ENCODE peak calls at places on chromosome 21, in seven cellular contexts. T, B, A, G, W, Y and R are unnamed samples.

GRCh38 chr21:45439901-45440461 is 35.0 kb downstream of the COL18A1 start:
- DNase-seq in W (no peak), A (no peak), B (no peak), Y (no peak), T (no peak), G (no peak), R (no peak)

GRCh38 chr21:34914239-34914638 is 134.9 kb downstream of the RUNX1 start:
- DNase-seq in A (no peak), B (no peak), W (no peak), T (peak; percentile 60), Y (no peak), G (no peak), R (no peak)

GRCh38 chr21:25942145-25942544 is 207.4 kb downstream of the GABPA start:
- DNase-seq in A (no peak), G (peak; percentile 41), T (no peak), Y (no peak), W (no peak), B (no peak), R (no peak)

GRCh38 chr21:44681861-44682579 is at the start of gene KRTAP12-1:
- DNase-seq in W (no peak), B (no peak), G (no peak), Y (no peak), T (no peak), A (no peak), R (no peak)

GRCh38 chr21:14609274-14609673 is 63.2 kb upstream of the SAMSN1 start:
- DNase-seq in G (no peak), A (no peak), B (no peak), T (no peak), Y (no peak), W (no peak), R (no peak)

GRCh38 chr21:34878501-34878900 is 170.6 kb downstream of the RUNX1 start:
- DNase-seq in T (no peak), Y (no peak), B (no peak), W (peak; percentile 81), A (no peak), G (no peak), R (no peak)

GRCh38 chr21:16088121-16088520 is 358.3 kb downstream of the USP25 start:
- DNase-seq in B (no peak), A (no peak), Y (no peak), T (no peak), G (no peak), W (no peak), R (no peak)

GRCh38 chr21:45844181-45844580 is 137.4 kb upstream of the COL6A1 start:
- DNase-seq in Y (no peak), B (no peak), G (no peak), T (no peak), W (no peak), A (no peak), R (no peak)

GRCh38 chr21:46088189-46088588 is 9.7 kb upstream of the COL6A2 start:
- DNase-seq in G (no peak), W (no peak), A (no peak), T (no peak), Y (no peak), B (no peak), R (no peak)

GRCh38 chr21:45542667-45543370 is 579 bp upstream of the SLC19A1 start:
- DNase-seq in Y (no peak), T (no peak), B (no peak), W (no peak), G (no peak), A (peak; percentile 25), R (no peak)

GRCh38 chr21:34687065-34687464 is 18.3 kb downstream of the CLIC6 start:
- DNase-seq in B (no peak), G (no peak), Y (no peak), W (no peak), A (no peak), T (no peak), R (no peak)

GRCh38 chr21:26883768-26884167 is 38.6 kb upstream of the ADAMTS1 start:
- DNase-seq in W (no peak), B (no peak), T (no peak), Y (no peak), A (no peak), G (peak; percentile 29), R (no peak)

GRCh38 chr21:46080171-46081021 is 17.5 kb upstream of the COL6A2 start:
- DNase-seq in T (no peak), B (no peak), A (peak; percentile 75), W (no peak), Y (peak; percentile 35), G (no peak), R (no peak)

GRCh38 chr21:40472026-40472425 is 374.9 kb downstream of the DSCAM start:
- DNase-seq in T (no peak), W (no peak), G (no peak), B (no peak), Y (no peak), A (no peak), R (no peak)

GRCh38 chr21:35697321-35697808 is 363.0 kb downstream of the SETD4 start:
- DNase-seq in Y (no peak), G (peak; percentile 68), B (peak; percentile 3), A (peak; percentile 66), W (peak; percentile 10), T (no peak), R (no peak)

GRCh38 chr21:34182436-34182835 is 109.1 kb downstream of the MRPS6 start:
- DNase-seq in A (no peak), Y (no peak), T (peak; percentile 14), W (no peak), B (no peak), G (no peak), R (no peak)

GRCh38 chr21:26840912-26841311 is 4.3 kb downstream of the ADAMTS1 start:
- DNase-seq in A (peak; percentile 57), G (peak; percentile 89), B (peak; percentile 93), W (peak; percentile 92), T (no peak), Y (no peak), R (no peak)

GRCh38 chr21:34183331-34183928 is 110.1 kb downstream of the MRPS6 start:
- DNase-seq in A (no peak), T (no peak), Y (no peak), W (no peak), G (no peak), B (no peak), R (no peak)

DNA sequence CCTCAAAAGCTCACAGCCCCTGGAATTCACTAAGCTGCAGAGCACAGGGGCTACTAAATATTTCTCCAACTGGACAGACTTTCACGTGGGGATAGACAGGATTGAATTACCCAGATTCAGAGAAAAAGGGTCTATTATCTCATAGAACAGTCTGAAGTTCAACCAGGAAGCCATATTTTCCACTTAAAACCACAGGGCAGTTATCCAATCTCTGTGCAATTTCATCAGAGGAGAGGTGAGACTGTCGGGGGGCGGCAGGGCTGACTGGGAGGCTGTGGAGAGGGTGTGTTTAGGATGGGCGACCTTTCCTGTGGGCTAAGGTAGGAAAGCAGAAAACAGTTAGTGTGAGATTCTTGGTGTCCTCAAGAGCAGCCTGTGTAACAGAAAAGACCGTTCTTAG is 124.5 kb downstream of the RIPK4 start:
- DNase-seq in A (no peak), T (no peak), G (peak; percentile 49), Y (no peak), B (no peak), W (no peak), R (no peak)
- H3K4me3 ChIP-seq in A (no peak overlapping the region), T (no peak overlapping the region), G (no peak overlapping the region), Y (no peak overlapping the region), B (no peak overlapping the region), W (no peak overlapping the region), R (no peak overlapping the region)

DNA sequence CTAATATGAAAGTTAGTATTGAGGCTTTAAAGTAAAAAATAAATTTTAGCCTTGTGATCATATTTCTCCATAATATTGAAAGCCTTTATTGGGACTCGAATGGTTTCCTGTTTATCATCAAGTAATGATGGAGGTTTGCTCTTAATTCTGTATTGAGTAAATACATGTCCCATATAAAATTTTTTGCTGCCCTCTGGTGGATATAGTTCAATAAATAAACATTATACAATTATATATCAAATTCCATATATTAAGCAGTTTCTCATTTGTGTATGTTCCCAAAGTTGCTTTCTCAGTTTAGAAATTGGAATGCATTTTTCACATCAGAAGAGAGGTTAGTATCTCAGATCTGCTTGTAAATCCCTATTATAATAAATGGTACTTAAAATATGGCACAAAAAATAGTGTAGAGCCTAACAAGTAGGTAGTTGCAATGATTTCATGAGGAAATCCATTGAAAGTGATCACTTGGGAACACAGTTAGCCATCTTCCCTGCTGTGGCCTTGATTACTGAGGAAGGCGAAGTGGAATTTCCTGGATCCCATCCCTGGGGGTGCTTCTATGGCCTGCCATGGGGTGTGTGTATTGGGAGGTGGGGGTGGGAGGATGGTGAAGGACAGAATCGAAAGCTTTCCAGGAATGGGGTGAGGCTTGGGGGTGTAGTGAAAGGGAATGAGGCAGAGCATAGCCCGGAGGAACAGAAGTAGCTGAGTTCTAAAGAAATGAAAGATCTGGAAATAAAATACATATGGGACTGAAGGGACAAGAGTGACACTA is 84.1 kb upstream of the C21orf91 start:
- DNase-seq in T (peak; percentile 17), B (no peak), A (no peak), G (peak; percentile 67), Y (no peak), W (peak; percentile 61), R (peak; percentile 3)
- TF ChIP-seq CTCF in T (no peak), B (peak; percentile 25), A (peak; percentile 42), G (no peak), Y (peak; percentile 60), W (no peak), R (no peak)

GRCh38 chr21:42614811-42615342 is 38.5 kb upstream of the PDE9A start:
- DNase-seq in T (peak; percentile 73), A (no peak), Y (peak; percentile 72), B (peak; percentile 88), W (peak; percentile 93), G (no peak), R (no peak)

GRCh38 chr21:42611852-42612251 is 41.6 kb upstream of the PDE9A start:
- DNase-seq in T (no peak), A (no peak), G (no peak), B (no peak), Y (no peak), W (no peak), R (no peak)

GRCh38 chr21:42613756-42614155 is 39.7 kb upstream of the PDE9A start:
- DNase-seq in W (no peak), G (no peak), Y (no peak), A (no peak), T (no peak), B (no peak), R (no peak)

GRCh38 chr21:42614391-42614790 is 39.0 kb upstream of the PDE9A start:
- DNase-seq in B (peak; percentile 13), T (no peak), G (no peak), Y (peak; percentile 70), W (no peak), A (no peak), R (no peak)

GRCh38 chr21:42612390-42612789 is 41.0 kb upstream of the PDE9A start:
- DNase-seq in B (no peak), G (no peak), Y (no peak), A (no peak), T (no peak), W (no peak), R (no peak)
- H3K4me3 ChIP-seq in B (no peak overlapping the region), G (no peak overlapping the region), Y (no peak overlapping the region), A (no peak overlapping the region), T (no peak overlapping the region), W (no peak overlapping the region), R (no peak overlapping the region)

DNA sequence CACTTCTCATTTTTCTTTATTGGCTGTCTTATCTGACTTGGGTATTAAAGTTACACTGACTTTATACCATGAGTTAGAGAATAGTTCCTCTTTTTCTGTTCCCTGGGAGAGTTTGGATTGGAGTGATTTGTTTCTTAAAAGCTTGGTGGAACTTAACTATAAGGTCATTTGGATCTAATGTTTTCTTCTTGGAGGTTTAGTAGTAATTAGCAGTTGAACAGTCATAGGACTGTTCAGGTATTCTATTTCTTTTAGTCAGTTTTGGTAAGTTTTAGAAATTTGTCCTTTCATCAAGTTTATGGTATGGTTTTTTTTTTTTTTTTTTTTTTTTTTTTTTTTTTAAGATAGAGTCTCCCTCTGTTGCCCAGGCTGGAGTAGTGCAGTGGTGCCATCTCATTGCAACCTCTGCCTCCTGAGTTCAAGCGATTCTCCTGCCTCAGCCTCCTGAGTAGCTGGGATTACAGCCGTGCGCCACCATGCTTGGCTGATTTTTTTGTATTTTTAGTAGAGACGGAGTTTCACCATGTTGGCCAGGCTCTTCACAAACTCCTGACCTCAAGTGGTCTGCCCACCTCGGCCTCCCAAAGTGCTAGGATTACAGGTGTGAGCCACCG is 6.3 kb downstream of the TTC3 start:
- DNase-seq in G (no peak), W (no peak), T (peak; percentile 58), Y (no peak), A (no peak), B (no peak), R (no peak)
- TF ChIP-seq CTCF in G (peak; percentile 34), W (peak; percentile 35), T (peak; percentile 35), Y (peak; percentile 44), A (peak; percentile 41), B (peak; percentile 53), R (peak; percentile 21)